ENCODE peak calls at places on chromosomes 7 and 10, in four cellular contexts. C is tibial artery; U is brain microvascular endothelial cell; H is CD4-positive, alpha-beta T cell. L is an unnamed sample.

GRCh38 chr7:91543646-91544045 is 279.4 kb downstream of the FZD1 start:
- DNase-seq in C (no peak), U (no peak), H (no peak), L (no peak)

GRCh38 chr7:17097668-17098297 is 200.7 kb upstream of the AHR start:
- DNase-seq in C (no peak), U (no peak), H (no peak), L (no peak)

GRCh38 chr7:80057503-80057902 is 77.1 kb upstream of the GNAI1 start:
- DNase-seq in C (no peak), U (no peak), H (no peak), L (no peak)

GRCh38 chr10:32982293-32982709 is 24.3 kb upstream of the ITGB1 start:
- DNase-seq in C (no peak), U (peak), H (no peak), L (no peak)

GRCh38 chr7:67344481-67345193 is 348.0 kb downstream of the TYW1 start:
- DNase-seq in C (no peak), U (no peak), H (no peak), L (no peak)

GRCh38 chr10:33723181-33723580 is 388.7 kb upstream of the NRP1 start:
- DNase-seq in C (no peak), U (no peak), H (no peak), L (no peak)

GRCh38 chr7:128405345-128406146 is 4.2 kb downstream of the IMPDH1 start:
- DNase-seq in C (no peak), U (no peak), H (peak), L (no peak)

GRCh38 chr10:15585303-15585715 is 134.4 kb downstream of the ITGA8 start:
- DNase-seq in C (peak), U (peak), H (no peak), L (peak)

GRCh38 chr7:116249969-116250553 is 39.7 kb downstream of the TES start:
- DNase-seq in C (no peak), U (peak), H (no peak), L (no peak)

GRCh38 chr10:99329891-99330674 is 927 bp downstream of the CNNM1 start:
- DNase-seq in C (no peak), U (no peak), H (no peak), L (no peak)

GRCh38 chr10:62083413-62083794 is 181.9 kb downstream of the ARID5B start:
- DNase-seq in C (no peak), U (peak), H (no peak), L (no peak)

GRCh38 chr7:42283553-42283952 is 46.5 kb upstream of the GLI3 start:
- DNase-seq in C (no peak), U (no peak), H (no peak), L (no peak)

GRCh38 chr10:85100495-85100894 is 772.1 kb downstream of the CCSER2 start:
- DNase-seq in C (no peak), U (peak), H (no peak), L (no peak)

GRCh38 chr10:85111271-85111670 is 782.9 kb downstream of the CCSER2 start:
- DNase-seq in C (no peak), U (no peak), H (no peak), L (no peak)

GRCh38 chr10:85105614-85106013 is 777.2 kb downstream of the CCSER2 start:
- DNase-seq in C (no peak), U (no peak), H (no peak), L (no peak)
- TF ChIP-seq CTCF in C (no peak), U (peak), H (no peak), L (peak)

DNA sequence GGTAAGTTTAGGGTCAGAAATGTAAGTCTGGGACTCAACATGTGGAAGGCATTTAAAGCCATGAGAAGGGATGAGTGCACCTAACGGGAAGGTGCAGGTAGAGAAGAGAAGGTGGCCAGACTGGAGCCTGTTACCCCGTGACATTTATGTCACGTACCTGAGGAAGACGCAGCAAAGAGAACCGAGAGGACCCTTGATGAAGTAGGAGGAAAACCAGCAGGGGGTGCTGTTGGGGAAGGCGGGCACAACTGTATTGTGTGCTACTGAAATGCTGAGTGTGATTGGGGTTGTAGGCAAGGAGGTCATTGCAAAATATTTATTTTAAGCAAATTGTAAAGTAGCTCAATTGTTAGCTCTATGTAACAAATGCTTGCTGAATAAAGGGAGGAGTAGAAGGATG is 338.2 kb upstream of the PRKCQ start:
- DNase-seq in C (peak), U (peak), H (peak), L (no peak)
- TF ChIP-seq CTCF in C (no peak), U (peak), H (peak), L (peak)

DNA sequence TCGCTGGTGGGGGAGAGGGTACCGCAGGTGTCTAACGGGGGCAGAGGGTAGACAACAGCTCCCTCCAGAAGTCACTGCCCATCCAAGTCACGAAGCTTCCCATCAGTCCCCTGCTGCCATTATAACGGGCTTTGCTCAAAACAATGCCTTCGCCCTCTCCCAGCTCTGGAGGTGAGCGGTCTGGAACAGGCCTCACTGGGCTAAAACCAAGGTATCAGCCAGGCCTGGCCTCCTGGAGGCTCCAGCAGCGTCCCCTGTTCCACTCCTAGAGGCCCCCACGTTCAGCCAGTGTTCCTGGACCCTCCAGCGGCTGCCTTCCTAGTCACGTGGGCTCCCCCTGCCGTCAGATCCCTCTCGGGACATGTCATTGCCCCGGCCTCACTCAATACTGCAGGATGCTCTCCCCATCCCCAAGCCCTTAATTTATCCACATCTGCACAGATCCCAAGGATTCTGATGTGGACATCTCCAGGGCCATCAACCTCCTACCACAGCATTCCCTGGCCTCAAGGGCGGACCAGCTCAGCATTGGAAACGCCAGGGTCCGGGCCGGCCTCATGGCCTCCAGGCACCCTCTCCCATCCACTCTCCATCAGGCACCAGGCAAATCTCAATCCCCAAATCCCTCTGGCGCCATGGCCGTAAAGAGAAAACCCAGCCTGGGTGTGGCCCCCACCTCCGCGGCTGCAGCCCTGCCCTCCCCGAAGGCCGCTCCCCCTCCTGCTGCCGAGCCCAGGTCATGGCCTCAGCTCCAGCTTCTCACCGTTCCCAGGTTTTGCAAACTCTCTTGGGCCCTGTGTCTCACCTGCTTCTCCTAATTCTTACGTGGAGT is 104.1 kb upstream of the FAM20C start:
- DNase-seq in C (no peak), U (no peak), H (no peak), L (no peak)
- TF ChIP-seq CTCF in C (no peak), U (peak), H (no peak), L (no peak)

GRCh38 chr7:54565432-54565831 is 23.3 kb downstream of the VSTM2A start:
- DNase-seq in C (no peak), U (no peak), H (no peak), L (no peak)

GRCh38 chr7:54563329-54563916 is 21.2 kb downstream of the VSTM2A start:
- DNase-seq in C (no peak), U (no peak), H (no peak), L (no peak)

GRCh38 chr7:54560183-54560582 is 18.0 kb downstream of the VSTM2A start:
- DNase-seq in C (no peak), U (no peak), H (no peak), L (no peak)

GRCh38 chr7:54559401-54559800 is 17.2 kb downstream of the VSTM2A start:
- DNase-seq in C (no peak), U (no peak), H (no peak), L (no peak)

GRCh38 chr7:54560726-54561125 is 18.6 kb downstream of the VSTM2A start:
- DNase-seq in C (no peak), U (no peak), H (no peak), L (no peak)
- TF ChIP-seq CTCF in C (no peak), U (no peak), H (no peak), L (no peak)

GRCh38 chr7:95327356-95327755 is 3.0 kb upstream of the PON1 start:
- DNase-seq in C (no peak), U (no peak), H (no peak), L (no peak)
- TF ChIP-seq CTCF in C (no peak), U (no peak), H (no peak), L (no peak)

GRCh38 chr7:55555160-55555559 is 17.1 kb downstream of the VOPP1 start:
- DNase-seq in C (no peak), U (no peak), H (no peak), L (no peak)

GRCh38 chr7:55556492-55556891 is 15.8 kb downstream of the VOPP1 start:
- DNase-seq in C (no peak), U (no peak), H (no peak), L (no peak)

GRCh38 chr7:55558962-55559920 is 13.1 kb downstream of the VOPP1 start:
- DNase-seq in C (no peak), U (no peak), H (no peak), L (no peak)

GRCh38 chr7:55556031-55556430 is 16.3 kb downstream of the VOPP1 start:
- DNase-seq in C (no peak), U (no peak), H (no peak), L (no peak)

GRCh38 chr7:55557666-55558188 is 14.6 kb downstream of the VOPP1 start:
- DNase-seq in C (no peak), U (no peak), H (no peak), L (peak)
- TF ChIP-seq CTCF in C (no peak), U (no peak), H (no peak), L (peak)

DNA sequence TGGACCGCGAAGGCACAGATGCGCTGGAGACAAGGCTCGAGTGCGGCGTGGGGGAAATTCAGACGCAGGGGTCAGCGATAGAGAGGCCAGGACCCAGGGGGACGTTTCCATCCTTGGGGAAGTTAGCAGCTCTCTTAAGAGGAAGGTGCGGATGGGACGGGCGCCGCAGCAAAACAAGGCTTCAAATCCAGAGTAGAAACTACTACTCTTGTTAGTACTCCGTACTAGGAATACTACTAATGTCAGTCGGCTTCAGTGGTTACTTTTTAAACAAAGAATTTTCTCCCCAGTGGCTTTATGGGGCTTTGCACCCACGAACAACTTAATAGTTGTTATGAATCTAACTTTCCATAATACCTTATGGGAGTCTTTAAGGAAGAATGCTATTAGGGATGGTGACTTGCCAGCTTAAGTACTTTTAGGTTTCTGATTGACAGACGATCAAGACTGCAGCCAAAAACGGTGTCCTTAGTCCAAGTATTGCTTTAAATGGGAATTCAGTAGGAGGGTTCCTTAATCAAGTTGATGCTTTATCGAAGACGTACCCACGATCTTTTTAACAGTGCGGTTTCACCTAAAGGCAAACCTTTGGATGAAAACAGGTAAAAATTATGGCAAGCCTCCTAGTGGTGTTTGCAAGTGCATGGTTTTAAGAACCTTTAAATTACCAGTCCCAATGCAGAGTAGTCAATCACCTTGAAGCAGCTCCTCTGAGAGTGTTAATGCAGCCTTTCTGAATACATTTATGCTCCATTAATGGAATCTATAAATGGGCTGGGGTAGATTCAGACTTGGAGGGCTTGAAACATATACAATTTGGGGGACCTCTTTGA is 868 bp upstream of the IDE start:
- DNase-seq in C (no peak), U (peak), H (no peak), L (no peak)
- TF ChIP-seq CTCF in C (no peak), U (peak), H (peak), L (peak)

GRCh38 chr7:43799605-43800004 is 41.1 kb downstream of the BLVRA start:
- DNase-seq in C (no peak), U (no peak), H (no peak), L (no peak)
- TF ChIP-seq CTCF in C (no peak), U (no peak), H (no peak), L (peak)

GRCh38 chr7:101496017-101496416 is 133.1 kb downstream of the MYL10 start:
- DNase-seq in C (no peak), U (no peak), H (no peak), L (no peak)

GRCh38 chr7:101488826-101489572 is 126.3 kb downstream of the COL26A1 start:
- DNase-seq in C (no peak), U (no peak), H (no peak), L (no peak)

GRCh38 chr7:101494602-101495329 is 132.1 kb downstream of the COL26A1 start:
- DNase-seq in C (no peak), U (no peak), H (no peak), L (no peak)
- TF ChIP-seq CTCF in C (no peak), U (no peak), H (no peak), L (no peak)

DNA sequence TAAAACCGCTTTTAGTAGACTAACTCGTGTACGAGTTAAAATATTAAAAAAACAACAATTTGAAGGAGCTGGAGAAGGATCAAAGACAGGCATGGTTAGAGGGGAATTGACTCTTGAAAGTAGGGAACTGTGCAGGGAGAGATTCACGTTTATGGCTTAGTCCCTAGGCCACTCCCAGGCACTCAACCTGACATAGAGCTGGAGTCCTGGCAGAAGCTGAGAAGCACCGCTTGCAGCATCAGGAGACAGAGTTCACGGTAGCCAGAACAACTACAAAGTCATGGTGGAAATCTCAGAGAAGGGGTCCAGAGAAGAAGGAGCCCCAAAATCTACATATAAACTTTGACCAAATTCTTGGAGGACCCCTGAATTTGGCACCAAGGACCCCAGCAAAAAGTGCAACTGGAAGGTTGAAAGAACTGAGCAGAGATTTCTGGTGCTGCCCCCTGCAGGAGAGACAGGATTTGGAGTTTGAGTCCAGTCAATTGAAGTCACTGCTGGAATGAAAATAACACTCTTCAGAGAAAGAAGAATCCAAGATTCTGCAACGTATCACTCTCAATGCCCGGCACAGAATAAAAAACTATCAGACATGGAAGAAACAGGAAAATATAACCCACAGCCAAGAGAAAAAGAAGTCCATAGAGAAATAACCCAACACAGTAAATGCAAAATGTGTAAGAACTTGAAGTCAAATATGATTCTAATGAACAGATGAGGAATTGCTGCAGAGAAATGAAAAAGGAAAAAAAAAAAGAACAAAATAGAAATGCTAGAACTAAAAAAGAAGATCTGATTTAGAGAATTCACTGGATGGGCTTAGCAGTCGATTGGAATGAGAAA is 493.3 kb upstream of the PODXL start:
- DNase-seq in C (no peak), U (peak), H (no peak), L (no peak)
- TF ChIP-seq CTCF in C (peak), U (peak), H (peak), L (peak)

L was measured in GM12864.